ENCODE peak calls at places on chromosomes 7 and 10, in five cellular contexts. X is suprapubic skin, N is right lobe of liver, D is uterus, Z is psoas muscle. O is an unnamed sample. For H3K4me1 and H3K9me3, the result is how much of the 10 kb centered on the place peaks cover.

GRCh38 chr10:110885932-110886674 is 14.4 kb downstream of the PDCD4 start:
- DNase-seq in Z (no peak), N (no peak), X (no peak), D (no peak), O (no peak)

GRCh38 chr10:29646960-29647431 is 12.2 kb upstream of the SVIL start:
- DNase-seq in X (no peak), N (no peak), Z (no peak), D (peak), O (no peak)

GRCh38 chr10:43960477-43960876 is 311.8 kb upstream of the ZNF32 start:
- DNase-seq in X (no peak), Z (no peak), N (no peak), D (no peak), O (no peak)

GRCh38 chr7:135326636-135327280 is 93.1 kb downstream of the STRA8 start:
- DNase-seq in D (no peak), N (no peak), Z (no peak), X (peak), O (no peak)

GRCh38 chr7:108630002-108630401 is 60.3 kb downstream of the DNAJB9 start:
- DNase-seq in N (no peak), D (no peak), Z (no peak), X (no peak), O (peak)

GRCh38 chr10:78913219-78914059 is 155.3 kb upstream of the ZMIZ1 start:
- DNase-seq in X (no peak), N (peak), Z (no peak), D (no peak), O (peak)

GRCh38 chr10:86110156-86110786 is 256.3 kb downstream of the GRID1 start:
- DNase-seq in Z (no peak), D (no peak), N (no peak), X (no peak), O (no peak)

GRCh38 chr10:20963056-20963455 is 65.9 kb upstream of the NEBL start:
- DNase-seq in X (no peak), D (no peak), N (no peak), Z (no peak), O (no peak)

GRCh38 chr7:116249969-116250553 is 39.7 kb downstream of the TES start:
- DNase-seq in Z (no peak), D (no peak), X (no peak), N (no peak), O (no peak)

GRCh38 chr10:63719174-63719856 is 198.1 kb downstream of the REEP3 start:
- DNase-seq in D (no peak), X (no peak), N (no peak), Z (no peak), O (no peak)

DNA sequence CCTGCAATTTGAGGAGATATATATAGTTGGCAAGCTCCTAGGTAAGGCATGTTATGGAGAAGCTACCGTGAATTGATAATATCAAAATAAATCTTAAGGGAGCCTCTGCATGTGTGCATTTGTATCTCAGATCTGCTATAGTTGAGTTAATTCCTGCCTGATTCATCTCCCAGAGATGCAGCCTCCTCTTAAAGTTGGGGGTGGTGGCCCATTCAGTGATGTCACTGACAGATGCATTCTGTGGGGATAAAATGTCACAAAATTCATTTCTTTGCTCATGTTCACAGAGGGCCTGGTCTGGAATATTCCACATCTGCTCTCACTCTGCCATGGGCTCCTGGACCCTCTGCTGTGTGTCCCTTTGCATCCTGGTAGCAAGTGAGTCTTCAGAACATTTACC is 185.8 kb upstream of the PRSS1 start:
- DNase-seq in Z (no peak), N (no peak), X (no peak), D (no peak), O (no peak)
- H3K4me1 ChIP-seq in Z (under half), N (under half), X (under half), D (under half), O (under half)

GRCh38 chr7:157991351-157991750 is 596.3 kb downstream of the PTPRN2 start:
- DNase-seq in X (no peak), N (no peak), D (no peak), Z (no peak), O (no peak)

GRCh38 chr7:157990878-157991250 is 596.8 kb downstream of the PTPRN2 start:
- DNase-seq in Z (no peak), N (no peak), D (no peak), X (no peak), O (no peak)

GRCh38 chr7:157990226-157990877 is 597.3 kb downstream of the PTPRN2 start:
- DNase-seq in X (no peak), N (no peak), Z (no peak), D (no peak), O (no peak)

GRCh38 chr7:157992511-157993160 is 595.0 kb downstream of the PTPRN2 start:
- DNase-seq in X (no peak), Z (no peak), D (no peak), N (no peak), O (no peak)

GRCh38 chr7:157991761-157992160 is 595.9 kb downstream of the PTPRN2 start:
- DNase-seq in N (no peak), X (no peak), Z (no peak), D (no peak), O (no peak)
- H3K9me3 ChIP-seq in N (under half), X (under half), Z (under half), D (under half), O (under half)

GRCh38 chr10:95837368-95837776 is 70.4 kb upstream of the CC2D2B start:
- DNase-seq in N (no peak), D (no peak), X (no peak), Z (no peak), O (no peak)
- H3K4me1 ChIP-seq in N (under half), D (under half), X (under half), Z (under half), O (under half)

DNA sequence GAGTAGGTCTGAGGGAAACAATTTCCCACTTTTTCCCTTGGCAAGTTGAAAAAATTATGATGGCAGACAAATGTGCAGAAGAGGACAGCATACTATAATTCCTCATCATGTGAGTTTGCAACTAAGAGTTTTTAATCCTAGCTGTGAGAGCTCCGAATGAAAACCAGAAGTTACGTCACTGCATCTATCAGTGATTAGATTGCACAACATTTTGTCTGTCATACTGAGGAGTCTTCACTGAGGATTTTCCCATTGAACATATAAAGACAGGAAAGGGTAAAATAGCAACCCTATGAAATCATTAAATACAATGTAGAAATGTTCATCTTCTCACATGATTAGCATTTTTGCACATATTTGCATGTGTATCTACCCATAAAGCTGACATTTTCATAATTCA is 45.8 kb downstream of the ZNF736 start:
- DNase-seq in D (no peak), Z (no peak), X (no peak), N (no peak), O (no peak)
- H3K9me3 ChIP-seq in D (under half), Z (under half), X (half or more), N (under half), O (under half)

DNA sequence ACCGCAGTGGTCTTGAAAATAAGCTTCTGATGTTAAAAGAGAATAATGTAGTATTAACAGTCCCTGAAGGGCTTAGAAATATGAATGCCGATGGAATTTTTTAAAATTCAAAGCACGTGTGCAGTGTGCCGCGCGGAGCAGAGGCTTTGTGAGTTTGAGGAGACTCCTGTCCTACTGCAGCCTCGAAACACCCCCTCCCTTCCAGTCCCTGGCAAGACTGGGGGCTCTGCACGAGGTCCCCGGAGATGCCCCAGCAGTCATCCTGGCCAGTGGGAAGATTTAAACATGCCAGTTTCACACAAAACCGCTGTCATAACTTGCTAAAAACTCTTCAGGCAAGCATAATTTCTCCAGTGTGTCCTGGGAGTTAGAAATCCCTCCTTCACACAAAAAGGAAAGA is 196.6 kb downstream of the DIP2C start:
- DNase-seq in X (no peak), D (no peak), N (no peak), Z (no peak), O (no peak)
- H3K4me1 ChIP-seq in X (under half), D (under half), N (under half), Z (half or more), O (under half)

DNA sequence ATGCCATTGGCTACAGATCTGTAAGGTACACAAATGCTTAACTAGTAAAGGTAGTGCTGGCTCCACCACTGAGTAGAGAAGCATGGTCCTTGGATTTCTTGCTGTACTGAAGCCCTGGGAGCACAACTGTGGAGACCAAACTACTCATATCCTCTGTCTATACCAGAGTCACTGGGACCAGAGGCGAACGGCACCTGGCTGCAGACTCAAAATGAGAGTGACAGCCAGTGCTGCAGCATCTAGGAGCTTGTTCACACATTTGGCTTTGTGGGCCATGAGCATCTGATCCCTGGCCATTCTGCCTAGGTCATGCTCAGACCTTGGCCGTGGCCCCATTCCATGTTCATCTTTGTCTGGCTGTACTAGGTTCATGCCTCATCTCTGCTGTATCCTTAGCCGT is 31.9 kb downstream of the LRRC18 start:
- DNase-seq in N (no peak), D (no peak), Z (no peak), X (no peak), O (no peak)
- H3K9me3 ChIP-seq in N (under half), D (under half), Z (under half), X (under half), O (under half)

O was measured in right cardiac atrium.